ENCODE peak calls at places on chromosome 14, in nine cellular contexts. B is left ventricle myocardium inferior, Y is HL-60, T is fibroblast of lung, M is heart right ventricle, Z is AG10803, R is K562, A is lower lobe of right lung, I is body of pancreas. K is an unnamed sample.

GRCh38 chr14:59419383-59419782 is 45.8 kb downstream of the GPR135 start:
- DNase-seq in B (no peak), Y (no peak), A (no peak), Z (no peak), I (no peak), R (no peak), M (no peak), T (no peak), K (no peak)

GRCh38 chr14:81416233-81416927 is 16.3 kb upstream of the STON2 start:
- DNase-seq in B (no peak), Y (peak; percentile 28), Z (no peak), A (no peak), I (peak; percentile 42), T (no peak), R (no peak), M (no peak), K (no peak)

GRCh38 chr14:34660796-34661195 is 30.8 kb upstream of the SNX6 start:
- DNase-seq in M (no peak), B (no peak), T (no peak), Z (no peak), Y (no peak), A (no peak), R (no peak), I (no peak), K (no peak)

GRCh38 chr14:102583726-102584125 is 8.7 kb upstream of the RCOR1 start:
- DNase-seq in Y (no peak), T (no peak), B (no peak), M (no peak), R (no peak), I (no peak), A (peak; percentile 14), Z (no peak), K (no peak)

GRCh38 chr14:44297437-44297836 is 209.6 kb downstream of the FSCB start:
- DNase-seq in Z (no peak), A (no peak), B (no peak), I (no peak), T (no peak), R (no peak), Y (no peak), M (no peak), K (no peak)

GRCh38 chr14:61766136-61766535 is 3.9 kb downstream of the SNAPC1 start:
- DNase-seq in R (no peak), I (no peak), M (no peak), A (no peak), T (peak; percentile 44), Y (no peak), B (no peak), Z (no peak), K (no peak)

GRCh38 chr14:53391156-53391555 is 238.0 kb upstream of the DDHD1 start:
- DNase-seq in T (peak; percentile 90), R (no peak), I (no peak), B (no peak), A (no peak), Z (peak; percentile 83), M (no peak), Y (no peak), K (no peak)

GRCh38 chr14:103520657-103521437 is 1.8 kb downstream of the CKB start:
- DNase-seq in I (peak; percentile 88), B (peak; percentile 85), Z (peak; percentile 71), T (peak; percentile 47), A (peak; percentile 91), M (peak; percentile 86), R (peak; percentile 78), Y (peak; percentile 64), K (peak; percentile 92)

DNA sequence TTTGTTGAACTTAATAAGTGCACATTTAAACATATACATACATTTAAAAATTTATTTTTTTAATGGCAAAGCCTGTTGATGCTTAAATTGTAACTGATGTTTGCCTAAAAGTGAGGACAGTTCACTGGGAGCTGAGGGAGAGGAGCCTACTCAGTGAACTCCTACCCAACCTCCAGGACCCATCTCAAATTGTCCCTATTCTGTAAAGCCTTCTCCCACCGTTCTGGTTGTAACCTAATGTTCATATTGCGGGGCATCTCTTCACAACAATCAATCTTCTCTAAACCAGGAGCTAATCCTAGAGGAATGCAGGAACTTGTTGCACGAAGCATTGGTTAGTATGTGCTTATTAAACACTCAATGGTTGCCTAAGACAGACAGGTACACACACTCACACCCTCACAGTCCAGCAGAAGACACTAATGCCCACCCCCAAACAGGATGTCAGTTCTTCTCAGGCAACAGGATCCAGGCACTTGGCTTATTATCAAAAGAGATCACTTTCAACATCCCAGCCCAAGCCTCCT is 1.8 kb downstream of the CLMN start:
- DNase-seq in A (no peak), B (no peak), T (no peak), Z (no peak), Y (no peak), I (no peak), R (no peak), M (no peak), K (no peak)
- H3K4me3 ChIP-seq in A (no peak overlapping the region), B (peak overlapping the region; percentile 96), T (no peak overlapping the region), Z (no peak overlapping the region), Y (no peak overlapping the region), I (no peak overlapping the region), R (no peak overlapping the region), M (peak overlapping the region; percentile 87), K (no peak overlapping the region)

GRCh38 chr14:36818212-36818611 is 156.6 kb downstream of the PAX9 start:
- DNase-seq in Z (peak; percentile 20), M (no peak), B (no peak), T (no peak), Y (no peak), A (no peak), R (no peak), I (no peak), K (no peak)

GRCh38 chr14:36820111-36820709 is 158.6 kb downstream of the PAX9 start:
- DNase-seq in Y (no peak), R (no peak), B (no peak), I (no peak), T (no peak), Z (no peak), A (no peak), M (no peak), K (no peak)

GRCh38 chr14:36817071-36817930 is 155.6 kb downstream of the PAX9 start:
- DNase-seq in I (no peak), Z (no peak), T (no peak), M (no peak), B (no peak), Y (no peak), R (no peak), A (no peak), K (no peak)

GRCh38 chr14:36818794-36819384 is 157.2 kb downstream of the PAX9 start:
- DNase-seq in Z (peak; percentile 74), M (no peak), R (no peak), I (no peak), T (peak; percentile 59), A (no peak), Y (no peak), B (no peak), K (no peak)

DNA sequence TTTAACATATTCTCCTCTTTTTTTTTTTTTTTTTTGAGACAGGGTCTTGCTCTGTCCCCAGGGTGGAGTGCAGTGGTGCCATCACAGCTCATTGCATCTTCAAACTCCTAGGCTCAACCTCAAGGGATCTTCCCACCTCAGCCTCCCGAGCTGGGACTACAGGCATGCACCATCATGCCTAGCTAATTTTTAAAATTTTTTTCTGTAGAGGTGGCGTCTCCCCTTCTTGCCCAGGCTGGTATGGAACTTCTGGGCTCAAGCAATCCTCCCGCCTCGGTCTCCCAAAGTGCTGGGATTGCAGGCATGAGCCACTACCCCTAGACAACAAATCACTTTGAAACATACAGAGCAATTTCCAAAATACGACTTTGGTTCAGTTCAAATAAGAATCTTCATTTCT is 154.8 kb downstream of the PAX9 start:
- DNase-seq in R (no peak), Z (no peak), M (no peak), I (no peak), Y (no peak), B (no peak), T (no peak), A (no peak), K (no peak)
- H3K4me3 ChIP-seq in R (no peak overlapping the region), Z (no peak overlapping the region), M (no peak overlapping the region), I (no peak overlapping the region), Y (no peak overlapping the region), B (no peak overlapping the region), T (no peak overlapping the region), A (no peak overlapping the region), K (no peak overlapping the region)

GRCh38 chr14:22227084-22227483 is 361.9 kb downstream of the DAD1 start:
- DNase-seq in I (no peak), A (no peak), M (no peak), T (no peak), Y (peak; percentile 66), B (no peak), Z (no peak), R (no peak), K (no peak)
- H3K4me3 ChIP-seq in I (no peak overlapping the region), A (no peak overlapping the region), M (no peak overlapping the region), T (no peak overlapping the region), Y (no peak overlapping the region), B (no peak overlapping the region), Z (no peak overlapping the region), R (no peak overlapping the region), K (no peak overlapping the region)

GRCh38 chr14:99275222-99275584 is 3.2 kb upstream of the BCL11B start:
- DNase-seq in Z (no peak), T (no peak), I (no peak), B (no peak), Y (no peak), M (no peak), A (no peak), R (no peak), K (no peak)
- H3K4me3 ChIP-seq in Z (no peak overlapping the region), T (no peak overlapping the region), I (no peak overlapping the region), B (no peak overlapping the region), Y (no peak overlapping the region), M (no peak overlapping the region), A (no peak overlapping the region), R (no peak overlapping the region), K (no peak overlapping the region)

DNA sequence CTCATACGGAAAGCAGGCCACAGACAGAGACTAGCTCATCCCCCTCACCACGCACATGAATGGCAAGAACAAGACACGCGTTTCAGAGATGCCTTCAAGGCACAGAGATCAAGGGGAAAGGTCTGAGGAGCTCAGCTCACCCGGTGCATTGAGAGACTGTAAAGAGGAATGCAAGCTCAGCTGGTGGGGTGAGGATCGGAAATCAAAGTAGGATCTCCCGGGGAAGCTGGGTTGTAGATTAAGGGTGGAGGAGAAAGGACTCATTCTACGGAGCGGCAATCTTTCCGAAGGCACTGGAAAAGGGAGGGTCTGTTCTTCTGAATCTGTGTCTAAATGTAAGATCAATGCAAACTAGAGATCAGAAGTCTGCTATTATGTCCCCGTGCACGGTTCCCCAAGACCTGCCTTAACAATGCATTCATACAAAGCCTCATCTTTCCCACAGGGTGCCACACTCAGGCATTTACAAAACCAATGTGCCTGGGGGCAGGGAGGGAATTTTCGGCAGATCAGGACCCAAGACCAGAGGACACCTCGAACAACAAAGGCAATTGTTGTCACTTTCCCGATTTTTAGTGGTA is 41.6 kb upstream of the PYGL start:
- DNase-seq in Y (no peak), M (no peak), Z (no peak), R (no peak), I (no peak), T (no peak), B (no peak), A (no peak), K (no peak)
- H3K4me3 ChIP-seq in Y (no peak overlapping the region), M (no peak overlapping the region), Z (no peak overlapping the region), R (no peak overlapping the region), I (no peak overlapping the region), T (no peak overlapping the region), B (no peak overlapping the region), A (no peak overlapping the region), K (no peak overlapping the region)

K was measured in spleen.